ENCODE peak calls at places on chromosomes 7 and 10, in eight cellular contexts. K is posterior cingulate gyrus; I is kidney epithelial cell; B is lung microvascular endothelial cell; O is EH; D is activated CD8-positive, alpha-beta memory T cell treated with anti-CD3 and anti-CD28 coated beads, Interleukin-2, amount 50 U/mL, for 48 hours; F is ELR; T is GM12891. G is an unnamed sample.
A peak's percentile ranks its signal among the peaks of the same experiment; 100 is the strongest.

GRCh38 chr7:1237704-1238255 is 5.1 kb downstream of the UNCX start:
- DNase-seq in K (no peak), I (no peak), B (no peak), O (no peak), D (no peak), F (no peak), T (no peak), G (no peak)

GRCh38 chr7:35716038-35716803 is 21.3 kb upstream of the HERPUD2 start:
- DNase-seq in K (peak; percentile 66), I (no peak), B (no peak), O (peak; percentile 30), D (no peak), F (no peak), T (no peak), G (peak; percentile 67)

GRCh38 chr7:28037220-28038010 is 143.2 kb downstream of the JAZF1 start:
- DNase-seq in K (no peak), I (peak; percentile 96), B (peak; percentile 68), O (peak; percentile 98), D (no peak), F (peak; percentile 100), T (no peak), G (no peak)

GRCh38 chr10:42932116-42932515 is 144.8 kb upstream of the RET start:
- DNase-seq in K (no peak), I (no peak), B (no peak), O (no peak), D (no peak), F (no peak), T (no peak), G (no peak)

GRCh38 chr7:116075351-116076145 is 45.0 kb upstream of the TFEC start:
- DNase-seq in K (no peak), I (peak; percentile 31), B (no peak), O (peak; percentile 20), D (no peak), F (peak; percentile 29), T (no peak), G (no peak)

GRCh38 chr7:12990440-12990839 is 303.0 kb downstream of the ARL4A start:
- DNase-seq in K (no peak), I (no peak), B (no peak), O (no peak), D (no peak), F (no peak), T (no peak), G (no peak)

GRCh38 chr7:84178013-84178412 is 16.6 kb downstream of the SEMA3A start:
- DNase-seq in K (no peak), I (no peak), B (no peak), O (no peak), D (no peak), F (peak; percentile 59), T (no peak), G (no peak)

GRCh38 chr7:42461537-42461936 is 224.5 kb upstream of the GLI3 start:
- DNase-seq in K (no peak), I (no peak), B (no peak), O (no peak), D (no peak), F (no peak), T (no peak), G (no peak)

GRCh38 chr7:151194188-151194587 is 7.1 kb upstream of the ASB10 start:
- DNase-seq in K (no peak), I (no peak), B (no peak), O (no peak), D (no peak), F (no peak), T (no peak), G (no peak)

GRCh38 chr10:97889461-97890265 is 40.0 kb downstream of the GOLGA7B start:
- DNase-seq in K (no peak), I (peak; percentile 95), B (no peak), O (peak; percentile 70), D (no peak), F (peak; percentile 84), T (no peak), G (no peak)

GRCh38 chr7:129213828-129214227 is 11.0 kb upstream of the AHCYL2 start:
- DNase-seq in K (no peak), I (no peak), B (peak; percentile 29), O (peak; percentile 20), D (no peak), F (peak; percentile 20), T (no peak), G (no peak)

GRCh38 chr10:62019685-62020361 is 118.3 kb downstream of the ARID5B start:
- DNase-seq in K (no peak), I (no peak), B (no peak), O (peak; percentile 75), D (no peak), F (no peak), T (no peak), G (no peak)

GRCh38 chr10:78621183-78621789 is 447.5 kb upstream of the ZMIZ1 start:
- DNase-seq in K (no peak), I (no peak), B (peak; percentile 70), O (no peak), D (no peak), F (no peak), T (no peak), G (no peak)

GRCh38 chr10:921471-922414 is 9.8 kb downstream of the LARP4B start:
- DNase-seq in K (no peak), I (no peak), B (no peak), O (peak; percentile 85), D (no peak), F (peak; percentile 77), T (no peak), G (no peak)

G was measured in occipital lobe.